ENCODE peak calls at places on chromosomes 11 and 22, in ten cellular contexts. D is dorsolateral prefrontal cortex, V is heart left ventricle, N is gastrocnemius medialis, Z is upper lobe of left lung, T is heart right ventricle, F is neuronal stem cell, W is endothelial cell of umbilical vein, O is esophagus muscularis mucosa, Y is IMR-90. Q is an unnamed sample.

GRCh38 chr11:33694346-33695050 is 6.1 kb downstream of the C11orf91 start:
- DNase-seq in D (no peak), V (no peak), N (no peak), Z (no peak), T (no peak), F (no peak), W (no peak), O (no peak), Y (no peak), Q (no peak)

GRCh38 chr11:123083623-123084029 is 21.7 kb upstream of the HSPA8 start:
- DNase-seq in D (no peak), V (peak), N (peak), Z (no peak), T (peak), F (no peak), W (peak), O (peak), Y (peak), Q (peak)

GRCh38 chr22:45129703-45130524 is 33.8 kb upstream of the NUP50 start:
- DNase-seq in D (no peak), V (no peak), N (no peak), Z (no peak), T (no peak), F (no peak), W (no peak), O (no peak), Y (no peak), Q (no peak)

GRCh38 chr11:46359936-46360335 is 12.7 kb downstream of the DGKZ start:
- DNase-seq in D (no peak), V (no peak), N (no peak), Z (no peak), T (no peak), F (no peak), W (no peak), O (no peak), Y (peak), Q (no peak)

GRCh38 chr22:36356708-36357694 is 30.8 kb downstream of the MYH9 start:
- DNase-seq in D (no peak), V (no peak), N (no peak), Z (no peak), T (no peak), F (no peak), W (no peak), O (no peak), Y (peak), Q (no peak)

GRCh38 chr22:25899566-25899965 is 157.6 kb downstream of the MYO18B start:
- DNase-seq in D (no peak), V (no peak), N (no peak), Z (no peak), T (no peak), F (no peak), W (no peak), O (no peak), Y (no peak), Q (no peak)

GRCh38 chr11:36738292-36738861 is 140.3 kb upstream of the RAG2 start:
- DNase-seq in D (no peak), V (no peak), N (no peak), Z (no peak), T (no peak), F (no peak), W (no peak), O (no peak), Y (no peak), Q (no peak)

GRCh38 chr11:100910808-100911207 is 218.8 kb downstream of the PGR start:
- DNase-seq in D (no peak), V (no peak), N (no peak), Z (no peak), T (no peak), F (no peak), W (no peak), O (no peak), Y (no peak), Q (no peak)

GRCh38 chr11:17421781-17422180 is 33.3 kb upstream of the KCNJ11 start:
- DNase-seq in D (no peak), V (no peak), N (peak), Z (no peak), T (no peak), F (no peak), W (no peak), O (no peak), Y (no peak), Q (no peak)

GRCh38 chr11:122789916-122790315 is 48.4 kb upstream of the CRTAM start:
- DNase-seq in D (no peak), V (no peak), N (no peak), Z (no peak), T (no peak), F (no peak), W (no peak), O (no peak), Y (no peak), Q (no peak)

GRCh38 chr11:10328314-10329090 is 23.6 kb downstream of the ADM start:
- DNase-seq in D (no peak), V (no peak), N (no peak), Z (no peak), T (no peak), F (no peak), W (peak), O (peak), Y (peak), Q (no peak)

GRCh38 chr11:43942651-43943356 is 367 bp downstream of the C11orf96 start:
- DNase-seq in D (no peak), V (no peak), N (no peak), Z (no peak), T (peak), F (no peak), W (peak), O (no peak), Y (peak), Q (no peak)

GRCh38 chr11:3655548-3655947 is 10.6 kb downstream of the ART1 start:
- DNase-seq in D (no peak), V (no peak), N (no peak), Z (no peak), T (no peak), F (no peak), W (no peak), O (no peak), Y (no peak), Q (no peak)

GRCh38 chr11:62804310-62805043 is 763 bp downstream of the NXF1 start:
- DNase-seq in D (no peak), V (no peak), N (no peak), Z (no peak), T (no peak), F (no peak), W (peak), O (no peak), Y (peak), Q (no peak)

GRCh38 chr11:10032991-10033390 is 261.0 kb downstream of the SBF2 start:
- DNase-seq in D (no peak), V (no peak), N (no peak), Z (no peak), T (no peak), F (no peak), W (no peak), O (no peak), Y (peak), Q (no peak)

GRCh38 chr11:32115406-32115805 is 24.5 kb downstream of the RCN1 start:
- DNase-seq in D (no peak), V (no peak), N (no peak), Z (no peak), T (no peak), F (no peak), W (no peak), O (peak), Y (no peak), Q (no peak)

GRCh38 chr11:82906236-82906635 is 4.7 kb downstream of the DDIAS start:
- DNase-seq in D (no peak), V (no peak), N (no peak), Z (no peak), T (no peak), F (no peak), W (peak), O (no peak), Y (peak), Q (no peak)

GRCh38 chr11:2751523-2752203 is 51.9 kb upstream of the KCNQ1OT1 start:
- DNase-seq in D (no peak), V (no peak), N (no peak), Z (peak), T (no peak), F (no peak), W (no peak), O (no peak), Y (no peak), Q (no peak)

GRCh38 chr11:10096987-10097386 is 197.0 kb downstream of the SBF2 start:
- DNase-seq in D (no peak), V (no peak), N (no peak), Z (no peak), T (no peak), F (no peak), W (peak), O (no peak), Y (no peak), Q (no peak)

GRCh38 chr22:36411589-36412258 is 24.0 kb upstream of the MYH9 start:
- DNase-seq in D (no peak), V (no peak), N (no peak), Z (no peak), T (no peak), F (no peak), W (no peak), O (no peak), Y (no peak), Q (no peak)

GRCh38 chr11:58573451-58574104 is 2.1 kb downstream of the LPXN start:
- DNase-seq in D (no peak), V (no peak), N (peak), Z (no peak), T (no peak), F (no peak), W (peak), O (peak), Y (peak), Q (no peak)

GRCh38 chr11:33652001-33652400 is 48.6 kb downstream of the C11orf91 start:
- DNase-seq in D (no peak), V (no peak), N (no peak), Z (no peak), T (no peak), F (no peak), W (no peak), O (no peak), Y (peak), Q (no peak)

DNA sequence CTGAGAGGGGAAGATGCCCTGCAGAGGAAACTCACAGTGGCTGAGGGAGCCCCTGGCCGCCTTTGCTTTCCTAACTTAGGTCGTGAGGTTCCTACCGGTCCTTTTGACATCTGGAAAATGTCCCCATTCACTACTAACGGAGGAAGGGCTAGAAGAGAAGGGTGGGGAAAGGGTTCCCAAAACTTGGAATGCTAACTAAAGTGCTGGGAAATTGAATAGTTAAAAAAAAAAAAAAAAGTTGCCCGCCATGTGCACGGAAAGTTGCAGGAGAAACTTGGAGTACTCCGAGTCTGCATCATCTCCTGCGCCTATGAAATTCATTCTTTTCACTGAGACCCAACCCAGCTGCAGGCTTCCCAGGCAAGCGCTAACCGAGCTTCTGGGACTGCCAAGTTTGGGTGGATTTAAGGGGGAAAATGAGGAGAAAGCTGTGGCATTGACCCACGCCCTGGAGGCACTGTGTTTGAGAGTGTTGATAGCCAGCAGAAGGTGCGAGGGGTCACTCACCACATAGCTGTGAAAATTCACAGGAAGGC is 854 bp downstream of the TIMP3 start:
- DNase-seq in D (no peak), V (no peak), N (no peak), Z (no peak), T (no peak), F (no peak), W (no peak), O (no peak), Y (no peak), Q (no peak)
- H3K27ac ChIP-seq in D (peak), V (peak), N (peak), Z (peak), T (peak), F (no peak), W (no peak), O (peak), Y (peak), Q (peak)

DNA sequence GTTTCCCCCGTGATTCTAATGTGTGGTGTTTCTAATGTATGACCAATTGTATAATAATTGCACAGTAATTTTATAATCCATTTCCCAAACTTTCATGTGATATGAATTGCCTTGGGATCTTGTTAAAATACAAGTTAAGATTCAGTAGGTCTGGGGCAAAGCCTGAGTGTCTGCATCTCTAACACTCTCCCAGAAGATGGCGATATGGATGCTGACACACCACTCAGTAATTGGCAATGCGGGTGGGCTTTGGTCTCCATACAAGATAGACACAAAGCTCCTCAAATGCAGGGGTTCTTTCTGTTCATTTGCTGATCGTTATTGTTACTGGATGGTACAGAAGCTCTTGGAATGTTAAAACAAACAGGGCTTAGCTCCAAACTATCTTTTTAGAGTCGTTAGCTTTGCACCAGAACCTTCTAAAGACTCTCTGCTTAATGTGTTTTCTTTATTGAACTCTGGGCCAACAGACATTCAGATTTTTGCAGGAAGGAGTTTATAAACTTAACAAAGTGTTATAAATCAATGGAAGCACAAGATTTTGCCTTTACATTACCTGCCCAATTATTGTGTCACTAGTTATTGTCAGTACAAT is 45.4 kb upstream of the ANO3 start:
- DNase-seq in D (no peak), V (no peak), N (no peak), Z (no peak), T (no peak), F (peak), W (peak), O (no peak), Y (peak), Q (no peak)
- H3K27ac ChIP-seq in D (no peak), V (no peak), N (no peak), Z (no peak), T (no peak), F (no peak), W (no peak), O (no peak), Y (no peak), Q (no peak)

GRCh38 chr22:40436460-40437431 is 66.4 kb downstream of the SGSM3 start:
- DNase-seq in D (no peak), V (peak), N (no peak), Z (no peak), T (no peak), F (peak), W (peak), O (no peak), Y (peak), Q (no peak)
- H3K27ac ChIP-seq in D (peak), V (peak), N (peak), Z (peak), T (peak), F (no peak), W (no peak), O (peak), Y (peak), Q (no peak)

DNA sequence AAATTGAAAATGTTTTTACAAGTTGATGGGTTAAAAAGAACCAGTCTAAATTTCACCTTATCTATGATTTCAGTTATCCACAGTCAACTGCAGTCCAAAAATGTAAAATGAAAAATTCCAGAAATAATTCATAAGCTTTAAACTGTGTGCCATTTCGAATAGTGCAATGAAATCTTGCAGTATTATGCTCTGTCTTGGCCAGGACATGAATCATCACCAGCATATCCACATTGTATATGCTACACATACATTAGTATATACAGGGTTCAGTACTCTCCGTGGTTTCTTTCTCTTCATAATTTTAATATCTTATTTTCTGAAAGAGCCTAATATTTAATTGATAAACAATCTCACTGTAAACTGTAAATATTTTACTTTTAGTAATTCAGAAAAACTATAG is 45.9 kb downstream of the ARHGAP32 start:
- DNase-seq in D (no peak), V (no peak), N (no peak), Z (no peak), T (no peak), F (no peak), W (no peak), O (no peak), Y (peak), Q (no peak)
- H3K27ac ChIP-seq in D (no peak), V (no peak), N (no peak), Z (no peak), T (no peak), F (no peak), W (no peak), O (no peak), Y (no peak), Q (peak)